ENCODE peak calls at places on chromosomes 5 and 9, in eight cellular contexts. One of them, this sample, is unnamed.

GRCh38 chr5:1842026-1842819 is 40.5 kb downstream of the IRX4 start:
- DNase-seq in gastrocnemius medialis: no peak
- DNase-seq in heart left ventricle: no peak
- DNase-seq in GM12878: no peak
- DNase-seq in Peyer's patch: no peak
- DNase-seq in IMR-90: no peak
- DNase-seq in esophagus squamous epithelium: no peak
- DNase-seq in HCT116: no peak
- DNase-seq in this sample: no peak

GRCh38 chr9:135664801-135665794 is 2.0 kb downstream of the LCN9 start:
- DNase-seq in gastrocnemius medialis: no peak
- DNase-seq in Peyer's patch: no peak
- DNase-seq in esophagus squamous epithelium: no peak
- DNase-seq in IMR-90: no peak
- DNase-seq in HCT116: no peak
- DNase-seq in GM12878: no peak
- DNase-seq in heart left ventricle: no peak
- DNase-seq in this sample: no peak

GRCh38 chr9:370081-370480 is 155.4 kb downstream of the DOCK8 start:
- DNase-seq in esophagus squamous epithelium: no peak
- DNase-seq in HCT116: no peak
- DNase-seq in IMR-90: no peak
- DNase-seq in Peyer's patch: no peak
- DNase-seq in GM12878: no peak
- DNase-seq in gastrocnemius medialis: no peak
- DNase-seq in heart left ventricle: no peak
- DNase-seq in this sample: no peak

GRCh38 chr9:76704601-76705204 is 59.5 kb upstream of the PCA3 start:
- DNase-seq in HCT116: peak; percentile 80
- DNase-seq in GM12878: peak; percentile 20
- DNase-seq in IMR-90: peak; percentile 93
- DNase-seq in heart left ventricle: peak; percentile 28
- DNase-seq in Peyer's patch: no peak
- DNase-seq in esophagus squamous epithelium: no peak
- DNase-seq in gastrocnemius medialis: no peak
- DNase-seq in this sample: peak; percentile 63

GRCh38 chr9:109574061-109574882 is 76.2 kb upstream of the PTPN3 start:
- DNase-seq in Peyer's patch: no peak
- DNase-seq in HCT116: peak; percentile 38
- DNase-seq in GM12878: peak; percentile 5
- DNase-seq in gastrocnemius medialis: peak; percentile 10
- DNase-seq in IMR-90: peak; percentile 68
- DNase-seq in heart left ventricle: peak; percentile 51
- DNase-seq in esophagus squamous epithelium: no peak
- DNase-seq in this sample: peak; percentile 33

GRCh38 chr9:37426846-37427245 is 4.3 kb downstream of the GRHPR start:
- DNase-seq in gastrocnemius medialis: no peak
- DNase-seq in HCT116: no peak
- DNase-seq in IMR-90: no peak
- DNase-seq in GM12878: no peak
- DNase-seq in esophagus squamous epithelium: no peak
- DNase-seq in heart left ventricle: no peak
- DNase-seq in Peyer's patch: no peak
- DNase-seq in this sample: no peak

GRCh38 chr5:114018178-114018577 is 343.7 kb upstream of the KCNN2 start:
- DNase-seq in heart left ventricle: no peak
- DNase-seq in Peyer's patch: no peak
- DNase-seq in IMR-90: peak; percentile 1
- DNase-seq in GM12878: no peak
- DNase-seq in esophagus squamous epithelium: no peak
- DNase-seq in gastrocnemius medialis: no peak
- DNase-seq in HCT116: no peak
- DNase-seq in this sample: no peak

GRCh38 chr5:127647361-127647958 is 1.4 kb upstream of the CTXN3 start:
- DNase-seq in esophagus squamous epithelium: no peak
- DNase-seq in Peyer's patch: no peak
- DNase-seq in heart left ventricle: no peak
- DNase-seq in GM12878: no peak
- DNase-seq in gastrocnemius medialis: no peak
- DNase-seq in HCT116: no peak
- DNase-seq in IMR-90: no peak
- DNase-seq in this sample: no peak

GRCh38 chr5:87116821-87117512 is 150.7 kb upstream of the RASA1 start:
- DNase-seq in gastrocnemius medialis: no peak
- DNase-seq in Peyer's patch: no peak
- DNase-seq in GM12878: peak; percentile 89
- DNase-seq in HCT116: no peak
- DNase-seq in esophagus squamous epithelium: no peak
- DNase-seq in IMR-90: peak; percentile 54
- DNase-seq in heart left ventricle: no peak
- DNase-seq in this sample: no peak

GRCh38 chr5:122358382-122358990 is 46.4 kb downstream of the SNCAIP start:
- DNase-seq in esophagus squamous epithelium: no peak
- DNase-seq in heart left ventricle: no peak
- DNase-seq in Peyer's patch: no peak
- DNase-seq in HCT116: no peak
- DNase-seq in gastrocnemius medialis: no peak
- DNase-seq in IMR-90: no peak
- DNase-seq in GM12878: no peak
- DNase-seq in this sample: no peak

GRCh38 chr5:20601678-20602100 is 613.7 kb upstream of the CDH18 start:
- DNase-seq in esophagus squamous epithelium: no peak
- DNase-seq in heart left ventricle: no peak
- DNase-seq in IMR-90: no peak
- DNase-seq in gastrocnemius medialis: no peak
- DNase-seq in Peyer's patch: no peak
- DNase-seq in HCT116: no peak
- DNase-seq in GM12878: no peak
- DNase-seq in this sample: peak; percentile 3

GRCh38 chr9:121198512-121199042 is 3.1 kb downstream of the RAB14 start:
- DNase-seq in esophagus squamous epithelium: no peak
- DNase-seq in heart left ventricle: no peak
- DNase-seq in Peyer's patch: no peak
- DNase-seq in HCT116: no peak
- DNase-seq in gastrocnemius medialis: no peak
- DNase-seq in GM12878: no peak
- DNase-seq in IMR-90: no peak
- DNase-seq in this sample: no peak

GRCh38 chr9:5947912-5948311 is 57.2 kb downstream of the MLANA start:
- DNase-seq in gastrocnemius medialis: no peak
- DNase-seq in IMR-90: no peak
- DNase-seq in esophagus squamous epithelium: no peak
- DNase-seq in HCT116: no peak
- DNase-seq in Peyer's patch: no peak
- DNase-seq in GM12878: peak; percentile 13
- DNase-seq in heart left ventricle: no peak
- DNase-seq in this sample: no peak

GRCh38 chr5:163880307-163880706 is 374.9 kb downstream of the MAT2B start:
- DNase-seq in GM12878: no peak
- DNase-seq in heart left ventricle: no peak
- DNase-seq in IMR-90: peak; percentile 68
- DNase-seq in gastrocnemius medialis: no peak
- DNase-seq in HCT116: no peak
- DNase-seq in Peyer's patch: no peak
- DNase-seq in esophagus squamous epithelium: no peak
- DNase-seq in this sample: no peak

GRCh38 chr5:157160001-157160400 is 6.1 kb downstream of the GARIN3 start:
- DNase-seq in IMR-90: no peak
- DNase-seq in gastrocnemius medialis: no peak
- DNase-seq in heart left ventricle: no peak
- DNase-seq in GM12878: no peak
- DNase-seq in HCT116: no peak
- DNase-seq in esophagus squamous epithelium: no peak
- DNase-seq in Peyer's patch: no peak
- DNase-seq in this sample: no peak

DNA sequence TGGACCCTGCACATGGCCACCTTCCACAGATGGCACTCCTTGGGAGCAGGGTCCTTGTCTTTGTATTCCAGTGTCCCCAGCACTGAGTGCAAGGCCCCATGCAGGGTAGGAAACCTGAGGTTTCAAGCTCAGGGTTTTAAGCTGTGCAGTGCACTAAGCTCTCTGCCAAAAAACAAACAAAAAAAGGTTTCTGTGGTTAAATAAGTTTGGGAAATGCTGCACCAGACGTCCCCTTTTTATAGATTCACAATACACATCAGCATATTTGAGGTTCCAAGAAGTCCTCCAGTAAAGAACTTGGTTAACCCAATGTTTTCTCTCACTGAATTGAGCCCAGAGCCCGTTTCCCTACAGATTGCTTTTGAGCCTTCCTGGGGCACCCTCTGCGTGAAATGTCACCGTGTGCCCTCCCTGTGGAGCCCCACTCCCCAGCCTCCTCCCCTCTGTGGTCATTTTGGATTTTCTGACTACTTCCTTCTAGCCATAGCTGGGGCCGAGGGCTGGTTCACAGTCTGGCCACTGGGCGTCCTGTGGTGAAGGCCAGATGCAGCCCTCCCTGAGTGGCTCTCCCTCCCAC is 17.1 kb downstream of the DELE1 start:
- DNase-seq in Peyer's patch: no peak
- DNase-seq in HCT116: no peak
- DNase-seq in heart left ventricle: no peak
- DNase-seq in esophagus squamous epithelium: no peak
- DNase-seq in GM12878: no peak
- DNase-seq in gastrocnemius medialis: no peak
- DNase-seq in IMR-90: peak; percentile 16
- DNase-seq in this sample: no peak
- TF ChIP-seq POLR2A in Peyer's patch: no peak
- TF ChIP-seq POLR2A in HCT116: no peak
- TF ChIP-seq POLR2A in heart left ventricle: no peak
- TF ChIP-seq POLR2A in esophagus squamous epithelium: no peak
- TF ChIP-seq POLR2A in GM12878: peak; percentile 50
- TF ChIP-seq POLR2A in gastrocnemius medialis: no peak
- TF ChIP-seq POLR2A in IMR-90: no peak
- TF ChIP-seq POLR2A in this sample: no peak

GRCh38 chr5:172175263-172175719 is 12.7 kb downstream of the STK10 start:
- DNase-seq in esophagus squamous epithelium: peak; percentile 35
- DNase-seq in IMR-90: no peak
- DNase-seq in gastrocnemius medialis: peak; percentile 18
- DNase-seq in heart left ventricle: no peak
- DNase-seq in Peyer's patch: peak; percentile 95
- DNase-seq in HCT116: no peak
- DNase-seq in GM12878: peak; percentile 75
- DNase-seq in this sample: peak; percentile 26
- TF ChIP-seq POLR2A in esophagus squamous epithelium: no peak
- TF ChIP-seq POLR2A in IMR-90: no peak
- TF ChIP-seq POLR2A in gastrocnemius medialis: no peak
- TF ChIP-seq POLR2A in heart left ventricle: no peak
- TF ChIP-seq POLR2A in Peyer's patch: no peak
- TF ChIP-seq POLR2A in HCT116: no peak
- TF ChIP-seq POLR2A in GM12878: peak; percentile 70
- TF ChIP-seq POLR2A in this sample: no peak

GRCh38 chr9:70043689-70044449 is at the start of gene MAMDC2:
- DNase-seq in HCT116: no peak
- DNase-seq in heart left ventricle: peak; percentile 51
- DNase-seq in esophagus squamous epithelium: no peak
- DNase-seq in Peyer's patch: no peak
- DNase-seq in IMR-90: peak; percentile 51
- DNase-seq in GM12878: no peak
- DNase-seq in gastrocnemius medialis: peak; percentile 40
- DNase-seq in this sample: peak; percentile 69

GRCh38 chr9:70045452-70045851 is 1.8 kb downstream of the MAMDC2 start:
- DNase-seq in heart left ventricle: no peak
- DNase-seq in GM12878: no peak
- DNase-seq in esophagus squamous epithelium: no peak
- DNase-seq in gastrocnemius medialis: no peak
- DNase-seq in HCT116: no peak
- DNase-seq in Peyer's patch: no peak
- DNase-seq in IMR-90: no peak
- DNase-seq in this sample: no peak

GRCh38 chr9:70044450-70045307 is 1.0 kb downstream of the MAMDC2 start:
- DNase-seq in heart left ventricle: no peak
- DNase-seq in IMR-90: peak; percentile 63
- DNase-seq in Peyer's patch: no peak
- DNase-seq in HCT116: no peak
- DNase-seq in esophagus squamous epithelium: no peak
- DNase-seq in gastrocnemius medialis: no peak
- DNase-seq in GM12878: no peak
- DNase-seq in this sample: peak; percentile 75

GRCh38 chr9:70049236-70049635 is 5.6 kb downstream of the MAMDC2 start:
- DNase-seq in esophagus squamous epithelium: no peak
- DNase-seq in heart left ventricle: peak; percentile 81
- DNase-seq in gastrocnemius medialis: peak; percentile 75
- DNase-seq in Peyer's patch: no peak
- DNase-seq in IMR-90: peak; percentile 79
- DNase-seq in HCT116: no peak
- DNase-seq in GM12878: no peak
- DNase-seq in this sample: peak; percentile 63

GRCh38 chr9:70046274-70047070 is 2.8 kb downstream of the MAMDC2 start:
- DNase-seq in Peyer's patch: no peak
- DNase-seq in IMR-90: no peak
- DNase-seq in heart left ventricle: no peak
- DNase-seq in HCT116: no peak
- DNase-seq in GM12878: no peak
- DNase-seq in gastrocnemius medialis: no peak
- DNase-seq in esophagus squamous epithelium: no peak
- DNase-seq in this sample: no peak
- TF ChIP-seq POLR2A in Peyer's patch: no peak
- TF ChIP-seq POLR2A in IMR-90: no peak
- TF ChIP-seq POLR2A in heart left ventricle: no peak
- TF ChIP-seq POLR2A in HCT116: no peak
- TF ChIP-seq POLR2A in GM12878: no peak
- TF ChIP-seq POLR2A in gastrocnemius medialis: no peak
- TF ChIP-seq POLR2A in esophagus squamous epithelium: no peak
- TF ChIP-seq POLR2A in this sample: no peak

GRCh38 chr9:137175345-137175961 is 3.6 kb upstream of the TMEM210 start:
- DNase-seq in HCT116: no peak
- DNase-seq in IMR-90: no peak
- DNase-seq in Peyer's patch: no peak
- DNase-seq in gastrocnemius medialis: no peak
- DNase-seq in heart left ventricle: no peak
- DNase-seq in esophagus squamous epithelium: no peak
- DNase-seq in GM12878: no peak
- DNase-seq in this sample: no peak
- TF ChIP-seq POLR2A in HCT116: no peak
- TF ChIP-seq POLR2A in IMR-90: no peak
- TF ChIP-seq POLR2A in Peyer's patch: no peak
- TF ChIP-seq POLR2A in gastrocnemius medialis: no peak
- TF ChIP-seq POLR2A in heart left ventricle: no peak
- TF ChIP-seq POLR2A in esophagus squamous epithelium: no peak
- TF ChIP-seq POLR2A in GM12878: peak; percentile 31
- TF ChIP-seq POLR2A in this sample: no peak

This sample was measured in H54.